ENCODE peak calls at places on chromosomes 16 and 17, in four cellular contexts. One of them, this sample, is unnamed. For H3K4me1, the result is how much of the 10 kb centered on the place peaks cover.

GRCh38 chr16:57297856-57298255 is 13.4 kb upstream of the PLLP start:
- DNase-seq in GM23338: peak
- DNase-seq in IMR-90: no peak
- DNase-seq in sigmoid colon: peak
- DNase-seq in this sample: no peak

GRCh38 chr16:9665851-9666271 is 516.4 kb downstream of the GRIN2A start:
- DNase-seq in GM23338: no peak
- DNase-seq in IMR-90: no peak
- DNase-seq in sigmoid colon: no peak
- DNase-seq in this sample: no peak

GRCh38 chr17:29378495-29378894 is 11.7 kb upstream of the TAOK1 start:
- DNase-seq in GM23338: no peak
- DNase-seq in IMR-90: no peak
- DNase-seq in sigmoid colon: no peak
- DNase-seq in this sample: no peak

GRCh38 chr16:67825119-67825518 is 17.0 kb upstream of the THAP11 start:
- DNase-seq in GM23338: peak
- DNase-seq in IMR-90: no peak
- DNase-seq in sigmoid colon: no peak
- DNase-seq in this sample: no peak

GRCh38 chr16:49639739-49640388 is 216.0 kb downstream of the ZNF423 start:
- DNase-seq in GM23338: peak
- DNase-seq in IMR-90: peak
- DNase-seq in sigmoid colon: no peak
- DNase-seq in this sample: no peak

GRCh38 chr16:50246299-50247122 is 19.8 kb upstream of the ADCY7 start:
- DNase-seq in GM23338: peak
- DNase-seq in IMR-90: no peak
- DNase-seq in sigmoid colon: peak
- DNase-seq in this sample: no peak

GRCh38 chr17:77563439-77564102 is 394.9 kb upstream of the TNRC6C start:
- DNase-seq in GM23338: no peak
- DNase-seq in IMR-90: no peak
- DNase-seq in sigmoid colon: no peak
- DNase-seq in this sample: no peak

GRCh38 chr17:77281904-77282367 is 141.2 kb downstream of the SEC14L1 start:
- DNase-seq in GM23338: peak
- DNase-seq in IMR-90: no peak
- DNase-seq in sigmoid colon: no peak
- DNase-seq in this sample: no peak

GRCh38 chr16:17271687-17272086 is 199.1 kb downstream of the XYLT1 start:
- DNase-seq in GM23338: no peak
- DNase-seq in IMR-90: peak
- DNase-seq in sigmoid colon: no peak
- DNase-seq in this sample: no peak

DNA sequence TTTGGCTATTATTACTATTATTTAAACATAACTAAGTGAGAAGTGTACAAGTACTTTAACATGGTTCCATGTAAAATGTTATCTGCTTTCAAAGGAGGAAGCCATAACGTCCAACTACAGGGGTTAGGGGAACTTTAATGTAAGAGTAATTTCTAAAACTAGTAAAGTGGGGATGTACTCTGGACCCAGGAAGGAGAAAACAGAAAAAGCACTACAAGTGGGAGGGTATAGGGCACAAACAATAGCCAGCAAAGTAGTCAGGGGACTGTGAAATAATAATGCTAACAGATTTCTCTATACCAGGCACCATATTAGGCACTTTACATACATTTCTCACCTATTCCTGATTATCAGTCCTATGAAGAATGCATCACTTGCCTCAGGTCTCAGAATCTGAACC is 19.6 kb downstream of the USP31 start:
- DNase-seq in GM23338: no peak
- DNase-seq in IMR-90: no peak
- DNase-seq in sigmoid colon: no peak
- DNase-seq in this sample: no peak
- H3K4me1 ChIP-seq in GM23338: under half
- H3K4me1 ChIP-seq in IMR-90: under half
- H3K4me1 ChIP-seq in sigmoid colon: under half
- H3K4me1 ChIP-seq in this sample: under half

DNA sequence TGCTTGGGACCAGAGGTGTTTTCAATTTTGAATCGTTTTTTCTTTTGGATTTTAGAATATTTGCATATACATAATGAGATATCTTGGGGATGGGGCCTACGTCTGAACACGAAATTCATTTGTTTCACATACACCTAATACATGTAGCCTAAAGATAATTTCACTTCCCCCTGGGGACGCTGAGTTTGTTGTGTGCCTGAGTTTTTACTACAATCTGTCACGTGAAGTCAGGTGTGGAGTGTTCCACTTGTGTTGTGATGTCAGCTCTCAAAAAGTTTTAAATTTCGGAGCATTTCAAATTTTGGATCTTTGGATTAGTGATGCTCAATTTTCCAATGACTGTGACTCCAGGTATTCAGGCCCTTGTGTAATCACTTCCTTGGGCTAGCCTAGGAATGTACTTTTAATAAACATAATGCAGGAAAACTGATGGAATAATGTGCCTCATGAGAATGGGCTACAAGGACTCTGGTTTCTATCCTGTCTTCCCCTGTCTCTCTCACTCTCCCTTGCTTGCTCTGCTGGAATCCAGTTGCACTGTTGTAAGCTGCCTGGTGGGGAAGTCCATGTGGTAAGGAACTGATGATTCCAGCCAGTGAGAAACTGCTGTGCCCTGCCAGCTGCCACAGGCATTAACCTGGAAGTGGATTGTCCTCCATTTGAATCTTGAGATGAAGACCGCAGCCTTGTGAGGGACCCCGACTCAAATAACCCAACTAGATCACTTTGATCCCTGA is 403.8 kb downstream of the SHISA9 start:
- DNase-seq in GM23338: no peak
- DNase-seq in IMR-90: no peak
- DNase-seq in sigmoid colon: no peak
- DNase-seq in this sample: no peak
- H3K4me1 ChIP-seq in GM23338: under half
- H3K4me1 ChIP-seq in IMR-90: under half
- H3K4me1 ChIP-seq in sigmoid colon: under half
- H3K4me1 ChIP-seq in this sample: under half

GRCh38 chr16:74666010-74666421 is 661 bp downstream of the RFWD3 start:
- DNase-seq in GM23338: no peak
- DNase-seq in IMR-90: no peak
- DNase-seq in sigmoid colon: no peak
- DNase-seq in this sample: no peak
- H3K4me1 ChIP-seq in GM23338: under half
- H3K4me1 ChIP-seq in IMR-90: under half
- H3K4me1 ChIP-seq in sigmoid colon: under half
- H3K4me1 ChIP-seq in this sample: under half

GRCh38 chr16:681746-682427 is 1.7 kb downstream of the STUB1 start:
- DNase-seq in GM23338: no peak
- DNase-seq in IMR-90: no peak
- DNase-seq in sigmoid colon: no peak
- DNase-seq in this sample: no peak
- H3K4me1 ChIP-seq in GM23338: under half
- H3K4me1 ChIP-seq in IMR-90: under half
- H3K4me1 ChIP-seq in sigmoid colon: under half
- H3K4me1 ChIP-seq in this sample: under half

DNA sequence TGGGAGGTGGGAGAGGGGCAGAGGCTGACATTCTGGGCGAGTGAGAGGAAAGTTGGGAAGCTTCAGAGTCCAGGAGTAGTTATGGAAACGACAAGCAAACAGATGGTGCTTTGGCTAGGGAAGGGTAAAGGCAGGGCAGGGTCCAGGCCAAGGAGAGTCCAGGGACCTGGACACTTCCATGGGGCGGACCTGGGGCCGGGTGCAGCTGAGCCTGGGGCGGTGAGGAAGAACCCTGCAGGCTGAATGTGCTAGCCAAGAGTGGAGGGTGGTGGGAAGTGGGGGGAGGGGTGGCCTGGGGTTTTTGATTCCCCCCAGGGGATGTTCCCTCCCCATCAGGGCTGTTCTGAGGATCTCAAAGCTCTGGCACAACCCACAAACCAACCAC is 2.6 kb downstream of the PPP1R9B start:
- DNase-seq in GM23338: no peak
- DNase-seq in IMR-90: no peak
- DNase-seq in sigmoid colon: no peak
- DNase-seq in this sample: no peak
- H3K4me1 ChIP-seq in GM23338: under half
- H3K4me1 ChIP-seq in IMR-90: under half
- H3K4me1 ChIP-seq in sigmoid colon: under half
- H3K4me1 ChIP-seq in this sample: under half

GRCh38 chr17:66488874-66489273 is 186.5 kb downstream of the PRKCA start:
- DNase-seq in GM23338: no peak
- DNase-seq in IMR-90: no peak
- DNase-seq in sigmoid colon: no peak
- DNase-seq in this sample: no peak
- H3K4me1 ChIP-seq in GM23338: under half
- H3K4me1 ChIP-seq in IMR-90: under half
- H3K4me1 ChIP-seq in sigmoid colon: under half
- H3K4me1 ChIP-seq in this sample: under half

GRCh38 chr16:2952679-2953078 is 11.4 kb upstream of the KREMEN2 start:
- DNase-seq in GM23338: no peak
- DNase-seq in IMR-90: no peak
- DNase-seq in sigmoid colon: no peak
- DNase-seq in this sample: no peak

GRCh38 chr16:2953706-2954105 is 10.4 kb upstream of the KREMEN2 start:
- DNase-seq in GM23338: no peak
- DNase-seq in IMR-90: no peak
- DNase-seq in sigmoid colon: no peak
- DNase-seq in this sample: no peak

GRCh38 chr16:2954647-2955381 is 9.3 kb upstream of the KREMEN2 start:
- DNase-seq in GM23338: no peak
- DNase-seq in IMR-90: no peak
- DNase-seq in sigmoid colon: no peak
- DNase-seq in this sample: no peak

GRCh38 chr16:2955438-2955778 is 8.7 kb upstream of the KREMEN2 start:
- DNase-seq in GM23338: no peak
- DNase-seq in IMR-90: no peak
- DNase-seq in sigmoid colon: no peak
- DNase-seq in this sample: no peak

DNA sequence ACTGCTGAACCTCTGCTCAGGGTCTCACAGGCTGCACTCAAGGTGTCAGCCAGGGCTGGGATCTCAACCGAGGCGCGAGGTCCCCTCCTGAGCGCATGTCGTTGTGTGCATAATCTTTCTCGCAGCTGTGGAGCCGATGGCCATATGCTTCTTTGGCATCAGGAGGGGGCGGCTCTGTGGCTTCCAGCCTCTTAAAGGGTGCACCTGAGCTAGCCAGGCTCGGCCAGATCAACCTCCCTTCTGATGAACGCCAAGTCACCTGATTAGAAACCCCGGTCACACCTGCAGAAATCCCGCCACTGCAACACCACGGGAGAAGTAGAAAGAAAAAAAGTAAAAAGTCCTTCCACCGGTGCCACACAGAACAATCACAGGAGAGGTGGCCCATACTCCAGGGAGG is 9.8 kb upstream of the KREMEN2 start:
- DNase-seq in GM23338: no peak
- DNase-seq in IMR-90: no peak
- DNase-seq in sigmoid colon: no peak
- DNase-seq in this sample: no peak
- H3K4me1 ChIP-seq in GM23338: under half
- H3K4me1 ChIP-seq in IMR-90: under half
- H3K4me1 ChIP-seq in sigmoid colon: under half
- H3K4me1 ChIP-seq in this sample: under half

GRCh38 chr16:89097528-89097846 is 3.8 kb downstream of the ACSF3 start:
- DNase-seq in GM23338: no peak
- DNase-seq in IMR-90: no peak
- DNase-seq in sigmoid colon: no peak
- DNase-seq in this sample: no peak

GRCh38 chr16:89098767-89099430 is 5.2 kb downstream of the ACSF3 start:
- DNase-seq in GM23338: no peak
- DNase-seq in IMR-90: no peak
- DNase-seq in sigmoid colon: no peak
- DNase-seq in this sample: no peak

GRCh38 chr16:89096042-89096717 is 2.5 kb downstream of the ACSF3 start:
- DNase-seq in GM23338: no peak
- DNase-seq in IMR-90: no peak
- DNase-seq in sigmoid colon: no peak
- DNase-seq in this sample: no peak

GRCh38 chr16:89095401-89095974 is 1.8 kb downstream of the ACSF3 start:
- DNase-seq in GM23338: peak
- DNase-seq in IMR-90: no peak
- DNase-seq in sigmoid colon: no peak
- DNase-seq in this sample: no peak

DNA sequence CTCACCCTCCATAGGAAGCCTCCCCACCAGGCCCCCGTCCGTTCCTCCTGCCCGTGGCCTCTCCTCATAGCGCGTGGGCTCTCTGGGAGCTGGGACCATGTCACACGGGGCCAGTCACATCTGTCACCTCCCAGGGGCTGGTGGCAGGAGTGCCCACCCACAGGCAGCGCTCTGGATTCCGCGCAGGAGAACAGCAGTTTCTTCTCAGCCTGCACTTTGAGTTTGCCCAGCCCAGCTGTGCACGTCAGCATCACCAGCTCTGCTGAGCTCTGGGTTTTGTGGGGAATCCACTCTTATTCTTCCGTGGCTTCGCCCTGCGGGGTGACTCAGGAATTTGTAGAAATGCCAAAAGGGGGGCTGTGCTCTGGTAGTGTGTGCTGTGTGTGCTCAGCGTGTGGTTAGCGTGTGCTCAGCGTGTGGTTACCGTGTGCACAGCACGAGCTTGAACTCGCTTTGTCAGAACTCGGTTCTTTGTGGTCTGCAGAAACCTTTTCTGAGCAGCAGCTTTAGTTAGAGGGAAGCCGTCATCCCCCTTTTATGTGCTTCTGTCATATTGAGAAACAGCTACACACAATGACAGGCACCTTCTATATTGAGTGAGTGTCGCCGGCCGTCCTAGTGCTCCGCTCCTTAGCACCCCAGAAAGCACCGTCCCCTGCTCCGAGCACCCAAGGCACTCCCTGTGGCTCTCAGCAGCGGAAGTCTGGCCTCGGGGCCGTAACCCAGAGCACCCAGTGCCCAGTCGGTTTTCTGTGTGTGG is 3.3 kb downstream of the ACSF3 start:
- DNase-seq in GM23338: no peak
- DNase-seq in IMR-90: peak
- DNase-seq in sigmoid colon: no peak
- DNase-seq in this sample: no peak
- H3K4me1 ChIP-seq in GM23338: under half
- H3K4me1 ChIP-seq in IMR-90: under half
- H3K4me1 ChIP-seq in sigmoid colon: under half
- H3K4me1 ChIP-seq in this sample: under half

GRCh38 chr16:336269-336668 is 16.3 kb downstream of the AXIN1 start:
- DNase-seq in GM23338: no peak
- DNase-seq in IMR-90: no peak
- DNase-seq in sigmoid colon: no peak
- DNase-seq in this sample: no peak
- H3K4me1 ChIP-seq in GM23338: under half
- H3K4me1 ChIP-seq in IMR-90: under half
- H3K4me1 ChIP-seq in sigmoid colon: under half
- H3K4me1 ChIP-seq in this sample: under half

This sample was measured in lung.